ENCODE peak calls at places on chromosomes 13 and 19, in four cellular contexts. One of them, this sample, is unnamed.

GRCh38 chr13:80262051-80262695 is 78.8 kb downstream of the SPRY2 start:
- DNase-seq in A549: no peak
- DNase-seq in IMR-90: no peak
- DNase-seq in fibroblast of villous mesenchyme: no peak
- DNase-seq in this sample: no peak

GRCh38 chr19:6580313-6580712 is 10.6 kb downstream of the CD70 start:
- DNase-seq in IMR-90: peak; percentile 12
- DNase-seq in fibroblast of villous mesenchyme: no peak
- DNase-seq in A549: peak; percentile 69
- DNase-seq in this sample: no peak

GRCh38 chr19:16293133-16294085 is 31.2 kb upstream of the KLF2 start:
- DNase-seq in A549: peak; percentile 71
- DNase-seq in fibroblast of villous mesenchyme: peak; percentile 100
- DNase-seq in IMR-90: peak; percentile 99
- DNase-seq in this sample: peak; percentile 97

GRCh38 chr19:13920940-13921744 is 15.1 kb downstream of the CC2D1A start:
- DNase-seq in fibroblast of villous mesenchyme: peak; percentile 53
- DNase-seq in IMR-90: peak; percentile 44
- DNase-seq in A549: peak; percentile 28
- DNase-seq in this sample: peak; percentile 67

GRCh38 chr13:76717092-76717491 is 169.1 kb downstream of the KCTD12 start:
- DNase-seq in A549: no peak
- DNase-seq in IMR-90: peak; percentile 73
- DNase-seq in fibroblast of villous mesenchyme: no peak
- DNase-seq in this sample: peak; percentile 34

GRCh38 chr13:98848736-98849135 is 96.3 kb upstream of the SLC15A1 start:
- DNase-seq in IMR-90: peak; percentile 68
- DNase-seq in A549: no peak
- DNase-seq in fibroblast of villous mesenchyme: no peak
- DNase-seq in this sample: no peak

GRCh38 chr13:23683084-23683483 is 112.9 kb downstream of the TNFRSF19 start:
- DNase-seq in A549: no peak
- DNase-seq in fibroblast of villous mesenchyme: no peak
- DNase-seq in IMR-90: no peak
- DNase-seq in this sample: no peak

GRCh38 chr13:44426461-44426860 is 52.8 kb downstream of the SERP2 start:
- DNase-seq in IMR-90: no peak
- DNase-seq in fibroblast of villous mesenchyme: no peak
- DNase-seq in A549: no peak
- DNase-seq in this sample: no peak

GRCh38 chr13:40433577-40433976 is 232.9 kb downstream of the FOXO1 start:
- DNase-seq in A549: no peak
- DNase-seq in fibroblast of villous mesenchyme: no peak
- DNase-seq in IMR-90: no peak
- DNase-seq in this sample: no peak

DNA sequence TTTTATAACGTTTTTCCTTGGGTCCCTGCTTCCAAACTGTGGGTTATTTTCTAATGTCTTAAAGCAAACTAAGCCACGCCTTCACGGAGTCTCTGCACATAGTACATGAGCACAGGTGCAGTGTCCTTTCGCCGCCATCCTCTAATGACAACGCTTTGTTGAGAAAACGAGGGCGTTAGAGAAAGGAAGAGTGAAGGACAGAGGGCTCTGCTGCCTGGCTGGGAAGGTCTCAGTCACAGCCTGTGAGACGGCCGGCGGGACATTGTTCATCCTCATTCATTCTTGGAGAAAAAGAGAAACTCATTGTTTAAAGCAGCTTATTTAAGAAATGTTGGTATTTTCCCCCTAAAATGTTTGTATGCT is 9.5 kb downstream of the IL17D start:
- DNase-seq in IMR-90: no peak
- DNase-seq in fibroblast of villous mesenchyme: no peak
- DNase-seq in A549: no peak
- DNase-seq in this sample: no peak
- H3K4me3 ChIP-seq in IMR-90: no peak overlapping the region
- H3K4me3 ChIP-seq in fibroblast of villous mesenchyme: peak overlapping the region; percentile 39
- H3K4me3 ChIP-seq in A549: peak overlapping the region; percentile 44
- H3K4me3 ChIP-seq in this sample: peak overlapping the region; percentile 32

GRCh38 chr13:102091231-102091630 is 310.6 kb downstream of the FGF14 start:
- DNase-seq in fibroblast of villous mesenchyme: no peak
- DNase-seq in A549: no peak
- DNase-seq in IMR-90: no peak
- DNase-seq in this sample: peak; percentile 56
- TF ChIP-seq CTCF in fibroblast of villous mesenchyme: peak; percentile 5
- TF ChIP-seq CTCF in A549: no peak
- TF ChIP-seq CTCF in IMR-90: no peak
- TF ChIP-seq CTCF in this sample: peak; percentile 63

DNA sequence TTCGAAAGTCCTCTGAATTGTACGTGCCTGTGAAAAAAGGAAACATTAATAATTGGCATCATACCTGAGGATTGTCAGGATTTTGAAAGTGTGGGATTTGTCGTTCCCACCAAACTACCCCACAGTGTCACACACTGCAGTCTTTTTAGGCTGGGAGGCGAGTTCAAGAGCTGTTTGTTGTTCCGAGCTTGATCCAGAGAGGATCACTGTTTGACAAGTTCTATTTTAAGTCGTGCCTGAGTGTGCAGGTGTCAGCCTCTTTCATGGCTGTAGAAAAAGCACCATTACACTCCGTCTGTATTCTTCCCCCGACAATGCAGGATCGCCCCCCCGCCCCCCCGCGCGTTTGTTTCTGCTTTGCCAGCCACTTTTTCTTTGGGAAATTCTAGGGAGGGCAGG is 635 bp upstream of the NBEA start:
- DNase-seq in A549: peak; percentile 4
- DNase-seq in IMR-90: no peak
- DNase-seq in fibroblast of villous mesenchyme: no peak
- DNase-seq in this sample: no peak
- H3K4me3 ChIP-seq in A549: peak overlapping the region; percentile 91
- H3K4me3 ChIP-seq in IMR-90: peak overlapping the region; percentile 98
- H3K4me3 ChIP-seq in fibroblast of villous mesenchyme: peak overlapping the region; percentile 71
- H3K4me3 ChIP-seq in this sample: peak overlapping the region; percentile 88

GRCh38 chr19:58022283-58022660 is 11.6 kb upstream of the ZSCAN1 start:
- DNase-seq in A549: no peak
- DNase-seq in fibroblast of villous mesenchyme: no peak
- DNase-seq in IMR-90: no peak
- DNase-seq in this sample: no peak
- TF ChIP-seq CTCF in A549: no peak
- TF ChIP-seq CTCF in fibroblast of villous mesenchyme: no peak
- TF ChIP-seq CTCF in IMR-90: no peak
- TF ChIP-seq CTCF in this sample: no peak

GRCh38 chr13:46893221-46893620 is 3.6 kb downstream of the HTR2A start:
- DNase-seq in A549: no peak
- DNase-seq in fibroblast of villous mesenchyme: no peak
- DNase-seq in IMR-90: no peak
- DNase-seq in this sample: no peak
- H3K4me3 ChIP-seq in A549: no peak overlapping the region
- H3K4me3 ChIP-seq in fibroblast of villous mesenchyme: no peak overlapping the region
- H3K4me3 ChIP-seq in IMR-90: no peak overlapping the region
- H3K4me3 ChIP-seq in this sample: no peak overlapping the region

GRCh38 chr19:58278156-58279041 is at the start of gene ZNF8:
- DNase-seq in IMR-90: peak; percentile 98
- DNase-seq in fibroblast of villous mesenchyme: peak; percentile 99
- DNase-seq in A549: peak; percentile 100
- DNase-seq in this sample: peak; percentile 98
- TF ChIP-seq CTCF in IMR-90: no peak
- TF ChIP-seq CTCF in fibroblast of villous mesenchyme: no peak
- TF ChIP-seq CTCF in A549: no peak
- TF ChIP-seq CTCF in this sample: peak; percentile 14

GRCh38 chr19:1852729-1853128 is 4.4 kb upstream of the REXO1 start:
- DNase-seq in fibroblast of villous mesenchyme: no peak
- DNase-seq in A549: no peak
- DNase-seq in IMR-90: no peak
- DNase-seq in this sample: no peak

GRCh38 chr19:1853295-1854031 is 5.2 kb upstream of the REXO1 start:
- DNase-seq in A549: peak; percentile 65
- DNase-seq in IMR-90: peak; percentile 68
- DNase-seq in fibroblast of villous mesenchyme: peak; percentile 81
- DNase-seq in this sample: peak; percentile 81

GRCh38 chr19:1850809-1851544 is 2.7 kb upstream of the REXO1 start:
- DNase-seq in fibroblast of villous mesenchyme: no peak
- DNase-seq in IMR-90: no peak
- DNase-seq in A549: no peak
- DNase-seq in this sample: no peak

GRCh38 chr19:1852294-1852646 is 4.0 kb upstream of the REXO1 start:
- DNase-seq in IMR-90: no peak
- DNase-seq in fibroblast of villous mesenchyme: no peak
- DNase-seq in A549: no peak
- DNase-seq in this sample: no peak

GRCh38 chr19:1851581-1852293 is 3.5 kb upstream of the REXO1 start:
- DNase-seq in A549: no peak
- DNase-seq in IMR-90: no peak
- DNase-seq in fibroblast of villous mesenchyme: no peak
- DNase-seq in this sample: no peak
- H3K4me3 ChIP-seq in A549: no peak overlapping the region
- H3K4me3 ChIP-seq in IMR-90: no peak overlapping the region
- H3K4me3 ChIP-seq in fibroblast of villous mesenchyme: no peak overlapping the region
- H3K4me3 ChIP-seq in this sample: no peak overlapping the region

GRCh38 chr19:56253737-56254136 is 18.8 kb upstream of the EDDM13 start:
- DNase-seq in IMR-90: peak; percentile 71
- DNase-seq in fibroblast of villous mesenchyme: peak; percentile 70
- DNase-seq in A549: peak; percentile 44
- DNase-seq in this sample: peak; percentile 82
- TF ChIP-seq CTCF in IMR-90: peak; percentile 56
- TF ChIP-seq CTCF in fibroblast of villous mesenchyme: peak; percentile 42
- TF ChIP-seq CTCF in A549: peak; percentile 56
- TF ChIP-seq CTCF in this sample: peak; percentile 52

GRCh38 chr19:44808463-44809371 is at the start of gene BCAM:
- DNase-seq in IMR-90: peak; percentile 54
- DNase-seq in fibroblast of villous mesenchyme: peak; percentile 72
- DNase-seq in A549: peak; percentile 93
- DNase-seq in this sample: peak; percentile 69
- H3K4me3 ChIP-seq in IMR-90: peak within 1 kb of the TSS; percentile 80
- H3K4me3 ChIP-seq in fibroblast of villous mesenchyme: peak within 1 kb of the TSS; percentile 69
- H3K4me3 ChIP-seq in A549: peak within 1 kb of the TSS; percentile 69
- H3K4me3 ChIP-seq in this sample: peak within 1 kb of the TSS; percentile 60

GRCh38 chr13:30681489-30682242 is 53.7 kb upstream of the ALOX5AP start:
- DNase-seq in IMR-90: peak; percentile 80
- DNase-seq in fibroblast of villous mesenchyme: peak; percentile 97
- DNase-seq in A549: no peak
- DNase-seq in this sample: peak; percentile 85

GRCh38 chr13:30673669-30674521 is 56.2 kb downstream of the USPL1 start:
- DNase-seq in fibroblast of villous mesenchyme: peak; percentile 83
- DNase-seq in IMR-90: peak; percentile 89
- DNase-seq in A549: peak; percentile 55
- DNase-seq in this sample: peak; percentile 79

GRCh38 chr13:30671271-30671815 is 53.6 kb downstream of the USPL1 start:
- DNase-seq in A549: no peak
- DNase-seq in fibroblast of villous mesenchyme: no peak
- DNase-seq in IMR-90: no peak
- DNase-seq in this sample: no peak

GRCh38 chr13:30679483-30680330 is 55.6 kb upstream of the ALOX5AP start:
- DNase-seq in fibroblast of villous mesenchyme: peak; percentile 55
- DNase-seq in A549: peak; percentile 19
- DNase-seq in IMR-90: peak; percentile 41
- DNase-seq in this sample: peak; percentile 75

GRCh38 chr13:30676672-30677071 is 58.7 kb upstream of the ALOX5AP start:
- DNase-seq in fibroblast of villous mesenchyme: peak; percentile 30
- DNase-seq in IMR-90: peak; percentile 47
- DNase-seq in A549: no peak
- DNase-seq in this sample: peak; percentile 68
- TF ChIP-seq CTCF in fibroblast of villous mesenchyme: peak; percentile 46
- TF ChIP-seq CTCF in IMR-90: peak; percentile 36
- TF ChIP-seq CTCF in A549: peak; percentile 8
- TF ChIP-seq CTCF in this sample: peak; percentile 76